ENCODE peak calls at places on chromosomes 4 and X, in nine cellular contexts. S is uterus, K is iPS DF 6.9, Z is fibroblast of lung, P is IMR-90, H is H7, I is heart right ventricle, M is Peyer's patch, T is heart left ventricle. G is an unnamed sample. For H3K36me3, the result is how much of the 10 kb centered on the place peaks cover.

GRCh38 chr4:82569076-82569475 is 7.3 kb upstream of the TMEM150C start:
- DNase-seq in H (no peak), S (no peak), P (no peak), T (no peak), K (no peak), I (no peak), M (no peak), Z (no peak), G (no peak)

GRCh38 chrX:40182615-40183014 is 84.9 kb upstream of the BCOR start:
- DNase-seq in P (no peak), I (no peak), Z (no peak), S (no peak), K (no peak), M (no peak), H (no peak), T (no peak), G (no peak)

GRCh38 chr4:11843340-11843739 is 414.6 kb upstream of the HS3ST1 start:
- DNase-seq in M (no peak), Z (no peak), K (no peak), H (no peak), T (no peak), S (no peak), I (no peak), P (no peak), G (no peak)

GRCh38 chr4:84451546-84451945 is 47.5 kb downstream of the NKX6-1 start:
- DNase-seq in K (no peak), I (no peak), P (no peak), S (no peak), Z (peak), H (no peak), T (no peak), M (no peak), G (no peak)

GRCh38 chrX:100659431-100660137 is 15.6 kb downstream of the SRPX2 start:
- DNase-seq in P (no peak), Z (peak), S (no peak), I (no peak), H (no peak), K (no peak), T (no peak), M (no peak), G (no peak)

GRCh38 chr4:5747746-5748365 is 36.9 kb downstream of the EVC start:
- DNase-seq in K (no peak), T (peak), S (peak), P (peak), Z (peak), M (no peak), I (peak), H (no peak), G (no peak)

GRCh38 chr4:123444298-123444731 is 47.7 kb downstream of the SPRY1 start:
- DNase-seq in M (peak), K (peak), P (peak), I (peak), H (peak), S (no peak), T (peak), Z (peak), G (peak)

GRCh38 chr4:87950516-87950915 is 25.0 kb upstream of the SPP1 start:
- DNase-seq in P (no peak), S (no peak), K (no peak), T (no peak), H (no peak), M (no peak), Z (no peak), I (no peak), G (no peak)

GRCh38 chr4:108168672-108169562 is at the start of gene LEF1:
- DNase-seq in H (peak), K (no peak), T (peak), S (no peak), M (no peak), Z (peak), P (peak), I (no peak), G (no peak)

GRCh38 chr4:153022233-153022632 is 86.1 kb downstream of the FHDC1 start:
- DNase-seq in P (no peak), H (no peak), K (no peak), I (no peak), Z (no peak), S (no peak), T (no peak), M (no peak), G (no peak)

GRCh38 chr4:182354867-182355266 is 111.7 kb downstream of the TENM3 start:
- DNase-seq in T (no peak), S (no peak), Z (peak), K (no peak), M (no peak), H (no peak), I (no peak), P (peak), G (no peak)

GRCh38 chrX:151725338-151725614 is 9.3 kb upstream of the CNGA2 start:
- DNase-seq in Z (no peak), K (no peak), P (no peak), S (no peak), M (no peak), T (no peak), H (no peak), I (no peak), G (no peak)

GRCh38 chr4:6594826-6595355 is 19.9 kb downstream of the MAN2B2 start:
- DNase-seq in I (no peak), H (no peak), Z (no peak), T (no peak), P (peak), K (no peak), M (no peak), S (no peak), G (no peak)

GRCh38 chr4:8917868-8918783 is 46.5 kb upstream of the HMX1 start:
- DNase-seq in S (no peak), P (peak), K (peak), M (peak), I (peak), Z (peak), T (peak), H (peak), G (peak)

GRCh38 chr4:109128589-109128988 is 173.9 kb downstream of the COL25A1 start:
- DNase-seq in M (no peak), T (no peak), P (no peak), S (no peak), H (no peak), Z (no peak), K (no peak), I (no peak), G (no peak)

GRCh38 chr4:182795446-182796238 is 121.5 kb downstream of the DCTD start:
- DNase-seq in T (no peak), H (no peak), S (no peak), P (no peak), Z (no peak), I (no peak), K (no peak), M (no peak), G (no peak)

GRCh38 chr4:30720656-30721352 is 635 bp downstream of the PCDH7 start:
- DNase-seq in M (no peak), T (peak), I (peak), Z (peak), K (no peak), S (peak), H (peak), P (peak), G (peak)

GRCh38 chr4:69831646-69832325 is 28.2 kb downstream of the SULT1E1 start:
- DNase-seq in I (no peak), Z (no peak), M (no peak), S (no peak), H (no peak), K (no peak), P (no peak), T (peak), G (peak)

GRCh38 chr4:54487491-54487890 is 170.3 kb upstream of the KIT start:
- DNase-seq in M (no peak), Z (no peak), S (no peak), K (no peak), H (no peak), I (no peak), P (peak), T (no peak), G (no peak)

GRCh38 chr4:138938371-138938699 is 77.2 kb upstream of the NOCT start:
- DNase-seq in I (no peak), M (no peak), P (peak), H (peak), Z (peak), T (no peak), K (peak), S (no peak), G (no peak)

GRCh38 chrX:150902434-150903109 is 4.1 kb upstream of the CD99L2 start:
- DNase-seq in S (no peak), P (no peak), T (no peak), I (no peak), Z (no peak), H (peak), K (peak), M (no peak), G (no peak)

GRCh38 chrX:132407704-132408103 is 81.1 kb downstream of the MBNL3 start:
- DNase-seq in M (no peak), H (no peak), S (no peak), P (no peak), T (no peak), I (no peak), Z (no peak), K (no peak), G (no peak)

GRCh38 chr4:88211473-88212252 is 53.2 kb upstream of the ABCG2 start:
- DNase-seq in H (peak), S (peak), T (no peak), I (peak), K (no peak), Z (peak), P (peak), M (no peak), G (no peak)

GRCh38 chr4:84638092-84638491 is 55.2 kb downstream of the CDS1 start:
- DNase-seq in T (no peak), S (no peak), K (no peak), Z (no peak), M (no peak), I (no peak), H (no peak), P (no peak), G (no peak)

GRCh38 chr4:86818845-86819244 is 30.3 kb downstream of the SLC10A6 start:
- DNase-seq in M (no peak), T (no peak), P (no peak), I (no peak), K (no peak), H (peak), S (no peak), Z (no peak), G (no peak)

GRCh38 chr4:86132459-86132858 is 227.4 kb downstream of the MAPK10 start:
- DNase-seq in H (no peak), P (no peak), S (no peak), T (no peak), Z (no peak), M (no peak), I (no peak), K (no peak), G (no peak)

GRCh38 chr4:177070533-177070932 is 239.1 kb upstream of the NEIL3 start:
- DNase-seq in P (peak), H (no peak), I (no peak), Z (no peak), T (no peak), S (no peak), K (no peak), M (no peak), G (no peak)

GRCh38 chrX:65744965-65745364 is 77.5 kb downstream of the MSN start:
- DNase-seq in M (no peak), P (peak), I (no peak), Z (peak), K (no peak), S (no peak), H (no peak), T (no peak), G (no peak)

GRCh38 chr4:88689877-88690276 is 7.8 kb downstream of the NAP1L5 start:
- DNase-seq in T (no peak), H (no peak), S (no peak), Z (no peak), P (no peak), K (no peak), M (no peak), I (no peak), G (no peak)

GRCh38 chr4:65007841-65008439 is 598.7 kb upstream of the TECRL start:
- DNase-seq in S (no peak), I (no peak), T (no peak), M (no peak), P (no peak), Z (no peak), K (peak), H (peak), G (no peak)

GRCh38 chr4:5784960-5785611 is 74.1 kb downstream of the EVC start:
- DNase-seq in H (no peak), S (no peak), P (no peak), K (no peak), Z (no peak), I (no peak), T (peak), M (no peak), G (no peak)

GRCh38 chr4:2744576-2745270 is 11.4 kb downstream of the TNIP2 start:
- DNase-seq in H (peak), P (no peak), T (peak), S (no peak), M (no peak), K (no peak), Z (no peak), I (no peak), G (no peak)
- H3K36me3 ChIP-seq in H (under half), P (under half), T (half or more), S (under half), M (half or more), K (under half), Z (under half), I (half or more), G (under half)

DNA sequence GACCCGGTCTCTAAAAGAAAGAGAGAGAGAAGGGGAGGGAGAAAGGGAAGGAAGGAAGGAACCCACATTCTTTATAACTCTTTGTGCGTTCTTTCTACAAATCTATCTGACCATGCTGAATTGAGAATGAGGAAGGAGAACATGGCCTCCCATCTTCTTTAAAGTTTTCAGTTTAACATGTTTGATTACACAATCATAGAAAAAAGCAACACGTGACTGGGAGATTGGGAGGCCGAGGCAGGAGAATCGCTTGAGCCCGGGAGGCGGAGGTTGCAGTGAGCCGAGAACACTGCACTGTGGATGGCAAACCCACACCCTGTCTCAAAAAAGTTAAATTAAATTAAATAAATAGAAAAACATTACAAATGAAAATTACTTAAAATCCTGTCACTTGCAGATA is 254.5 kb downstream of the RAPGEF2 start:
- DNase-seq in S (no peak), P (no peak), I (no peak), H (no peak), K (no peak), Z (no peak), M (no peak), T (no peak), G (no peak)
- H3K36me3 ChIP-seq in S (under half), P (under half), I (half or more), H (under half), K (under half), Z (under half), M (half or more), T (half or more), G (under half)

DNA sequence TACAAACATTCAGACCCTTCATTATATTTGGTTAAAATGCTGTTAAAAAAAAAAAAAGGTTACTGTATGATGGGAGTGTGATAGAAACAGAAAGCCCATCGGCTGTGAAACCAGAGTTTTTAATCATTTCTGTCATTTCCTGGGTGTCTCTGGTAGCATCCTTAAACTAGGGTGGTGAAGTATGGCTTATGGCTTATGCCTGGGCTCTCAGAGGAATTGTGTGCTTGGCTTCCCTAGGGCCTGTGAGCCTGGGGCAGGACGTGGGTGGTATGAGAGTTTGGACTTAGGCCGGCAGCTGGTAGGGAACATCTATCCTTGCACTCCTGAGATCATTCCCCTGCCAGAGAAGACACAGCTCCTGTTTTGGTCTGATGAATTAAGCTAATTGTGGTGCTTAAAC is 52.2 kb downstream of the DCUN1D4 start:
- DNase-seq in K (no peak), H (no peak), M (no peak), S (no peak), Z (no peak), T (no peak), P (no peak), I (no peak), G (no peak)
- H3K36me3 ChIP-seq in K (under half), H (under half), M (under half), S (under half), Z (under half), T (under half), P (under half), I (half or more), G (under half)

GRCh38 chr4:519885-520595 is 21.0 kb downstream of the PIGG start:
- DNase-seq in M (no peak), I (no peak), S (no peak), T (no peak), K (no peak), H (no peak), Z (no peak), P (no peak), G (no peak)

GRCh38 chr4:517061-517805 is 18.2 kb downstream of the PIGG start:
- DNase-seq in P (no peak), T (no peak), I (no peak), S (no peak), Z (no peak), H (no peak), K (no peak), M (no peak), G (no peak)

GRCh38 chr4:517806-518070 is 18.7 kb downstream of the PIGG start:
- DNase-seq in T (no peak), Z (no peak), H (no peak), I (no peak), M (no peak), P (no peak), S (no peak), K (no peak), G (no peak)

GRCh38 chr4:518569-519083 is 19.6 kb downstream of the PIGG start:
- DNase-seq in P (no peak), K (no peak), M (no peak), T (no peak), S (no peak), H (peak), Z (no peak), I (no peak), G (no peak)

GRCh38 chr4:519203-519651 is 20.2 kb downstream of the PIGG start:
- DNase-seq in I (no peak), P (no peak), M (no peak), K (no peak), H (no peak), T (no peak), Z (no peak), S (no peak), G (no peak)
- H3K36me3 ChIP-seq in I (half or more), P (half or more), M (half or more), K (under half), H (under half), T (half or more), Z (under half), S (under half), G (under half)

GRCh38 chrX:287670-288069 is 6.5 kb downstream of the PLCXD1 start:
- DNase-seq in P (no peak), Z (no peak), K (no peak), T (peak), M (no peak), S (no peak), H (no peak), I (no peak), G (peak)

GRCh38 chrX:288561-288991 is 7.4 kb downstream of the PLCXD1 start:
- DNase-seq in I (no peak), P (no peak), K (no peak), H (peak), T (peak), S (no peak), M (no peak), Z (no peak), G (peak)

GRCh38 chrX:291411-291901 is 10.3 kb downstream of the PLCXD1 start:
- DNase-seq in M (no peak), T (no peak), Z (no peak), K (no peak), H (peak), S (no peak), I (no peak), P (no peak), G (peak)

GRCh38 chrX:292900-293897 is 12.0 kb downstream of the PLCXD1 start:
- DNase-seq in Z (no peak), I (no peak), K (no peak), H (peak), M (no peak), S (no peak), P (no peak), T (no peak), G (peak)

GRCh38 chrX:290476-291166 is 9.4 kb downstream of the PLCXD1 start:
- DNase-seq in I (no peak), K (no peak), T (no peak), S (no peak), M (no peak), H (peak), P (no peak), Z (no peak), G (peak)
- H3K36me3 ChIP-seq in I (half or more), K (under half), T (under half), S (under half), M (half or more), H (under half), P (under half), Z (under half), G (half or more)

GRCh38 chr4:118158946-118159345 is 124.7 kb downstream of the NDST3 start:
- DNase-seq in T (no peak), M (no peak), S (no peak), K (no peak), Z (peak), H (no peak), P (no peak), I (no peak), G (no peak)
- H3K36me3 ChIP-seq in T (under half), M (under half), S (under half), K (under half), Z (under half), H (under half), P (under half), I (under half), G (under half)

GRCh38 chr4:3315566-3315965 is 22.7 kb downstream of the RGS12 start:
- DNase-seq in Z (no peak), P (no peak), S (no peak), T (no peak), I (no peak), H (no peak), K (no peak), M (no peak), G (no peak)
- H3K36me3 ChIP-seq in Z (under half), P (under half), S (under half), T (under half), I (under half), H (under half), K (under half), M (under half), G (under half)

GRCh38 chr4:1238676-1239000 is 10.3 kb downstream of the CTBP1 start:
- DNase-seq in T (peak), I (no peak), K (no peak), P (no peak), S (peak), M (no peak), Z (no peak), H (peak), G (peak)
- H3K36me3 ChIP-seq in T (half or more), I (half or more), K (under half), P (half or more), S (under half), M (half or more), Z (under half), H (under half), G (under half)

GRCh38 chrX:48936429-48937064 is 17.7 kb upstream of the PIM2 start:
- DNase-seq in Z (no peak), H (no peak), K (no peak), I (no peak), M (no peak), P (no peak), T (no peak), S (no peak), G (no peak)

GRCh38 chrX:48939417-48940228 is 17.8 kb downstream of the OTUD5 start:
- DNase-seq in I (no peak), H (no peak), Z (no peak), M (peak), T (no peak), K (no peak), S (no peak), P (no peak), G (no peak)

GRCh38 chrX:48940404-48940955 is 16.9 kb downstream of the OTUD5 start:
- DNase-seq in H (no peak), S (no peak), P (no peak), Z (no peak), T (no peak), I (no peak), M (no peak), K (no peak), G (no peak)

GRCh38 chrX:48937065-48937907 is 18.5 kb upstream of the PIM2 start:
- DNase-seq in P (no peak), Z (no peak), M (peak), T (peak), K (no peak), S (no peak), I (peak), H (peak), G (peak)

DNA sequence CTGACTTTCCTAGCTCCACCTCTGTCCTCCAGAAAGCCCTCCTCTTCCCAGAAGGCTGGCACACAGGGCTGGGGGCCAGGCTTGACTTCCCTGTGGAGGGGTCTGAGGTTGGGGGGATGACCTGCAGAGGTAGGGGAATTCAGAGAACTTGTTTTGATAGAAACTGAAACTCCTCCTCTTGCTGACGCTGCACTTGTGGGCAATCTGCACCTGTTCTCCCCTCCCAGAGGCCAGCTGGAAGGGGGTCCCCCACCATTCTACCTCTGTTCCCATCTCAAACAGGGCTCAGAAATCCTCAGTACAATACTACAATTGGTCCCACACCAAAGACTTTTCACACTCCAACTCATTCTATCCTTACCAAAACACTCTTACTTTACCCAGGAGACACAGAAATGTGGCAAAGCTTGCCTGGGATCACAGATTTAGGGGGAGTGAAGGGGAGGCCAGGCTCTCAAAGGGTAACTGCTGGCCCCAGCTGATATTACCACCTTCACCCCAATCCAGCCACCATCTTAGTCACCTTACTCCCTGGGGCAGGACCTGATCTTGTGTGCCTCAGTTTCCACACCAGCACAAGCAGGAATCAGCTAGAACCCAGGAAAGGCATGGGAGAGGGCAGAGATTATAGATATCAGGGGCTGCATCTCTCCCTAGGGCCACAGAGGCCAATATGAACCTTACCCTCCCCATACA is 18.5 kb downstream of the OTUD5 start:
- DNase-seq in I (no peak), P (no peak), S (no peak), K (no peak), M (peak), T (no peak), Z (no peak), H (no peak), G (no peak)
- H3K36me3 ChIP-seq in I (under half), P (under half), S (under half), K (under half), M (under half), T (under half), Z (under half), H (under half), G (under half)